ENCODE peak calls at places on chromosomes 13 and 19, in nine cellular contexts. One of them, this sample, is unnamed.

GRCh38 chr19:38401148-38401547 is 1.7 kb upstream of the FAM98C start:
- DNase-seq in left lung: no peak
- DNase-seq in hepatocyte: no peak
- DNase-seq in cardiac fibroblast: peak; percentile 51
- DNase-seq in stimulated activated CD4-positive, alpha-beta T cell treated with anti-CD3 and anti-CD28 coated beads, Interleukin-1b, Interleukin-23, amount 100 ng/mL, for 1 hour: no peak
- DNase-seq in EL: peak; percentile 31
- DNase-seq in Calu3: no peak
- DNase-seq in PC-9: no peak
- DNase-seq in iris pigment epithelial cell: peak; percentile 37
- DNase-seq in this sample: peak; percentile 88

GRCh38 chr19:13463296-13463695 is 43.0 kb downstream of the CACNA1A start:
- DNase-seq in Calu3: peak; percentile 9
- DNase-seq in PC-9: peak; percentile 2
- DNase-seq in stimulated activated CD4-positive, alpha-beta T cell treated with anti-CD3 and anti-CD28 coated beads, Interleukin-1b, Interleukin-23, amount 100 ng/mL, for 1 hour: no peak
- DNase-seq in EL: peak; percentile 11
- DNase-seq in hepatocyte: peak; percentile 22
- DNase-seq in iris pigment epithelial cell: peak; percentile 4
- DNase-seq in cardiac fibroblast: peak; percentile 8
- DNase-seq in left lung: no peak
- DNase-seq in this sample: no peak

GRCh38 chr19:32498641-32499200 is 82.3 kb upstream of the PDCD5 start:
- DNase-seq in hepatocyte: no peak
- DNase-seq in iris pigment epithelial cell: no peak
- DNase-seq in cardiac fibroblast: no peak
- DNase-seq in Calu3: no peak
- DNase-seq in left lung: no peak
- DNase-seq in stimulated activated CD4-positive, alpha-beta T cell treated with anti-CD3 and anti-CD28 coated beads, Interleukin-1b, Interleukin-23, amount 100 ng/mL, for 1 hour: no peak
- DNase-seq in EL: peak; percentile 1
- DNase-seq in PC-9: no peak
- DNase-seq in this sample: peak; percentile 6

GRCh38 chr19:46265217-46265828 is 31.5 kb upstream of the HIF3A start:
- DNase-seq in iris pigment epithelial cell: peak; percentile 73
- DNase-seq in EL: peak; percentile 81
- DNase-seq in hepatocyte: peak; percentile 91
- DNase-seq in left lung: no peak
- DNase-seq in PC-9: peak; percentile 77
- DNase-seq in cardiac fibroblast: peak; percentile 90
- DNase-seq in Calu3: peak; percentile 88
- DNase-seq in stimulated activated CD4-positive, alpha-beta T cell treated with anti-CD3 and anti-CD28 coated beads, Interleukin-1b, Interleukin-23, amount 100 ng/mL, for 1 hour: peak; percentile 51
- DNase-seq in this sample: peak; percentile 97

GRCh38 chr13:71864094-71864980 is 2.7 kb downstream of the DACH1 start:
- DNase-seq in EL: no peak
- DNase-seq in PC-9: no peak
- DNase-seq in hepatocyte: peak; percentile 61
- DNase-seq in cardiac fibroblast: peak; percentile 3
- DNase-seq in left lung: peak; percentile 88
- DNase-seq in iris pigment epithelial cell: peak; percentile 15
- DNase-seq in Calu3: peak; percentile 0
- DNase-seq in stimulated activated CD4-positive, alpha-beta T cell treated with anti-CD3 and anti-CD28 coated beads, Interleukin-1b, Interleukin-23, amount 100 ng/mL, for 1 hour: no peak
- DNase-seq in this sample: no peak

GRCh38 chr19:10316229-10317044 is 622 bp upstream of the FDX2 start:
- DNase-seq in Calu3: no peak
- DNase-seq in left lung: no peak
- DNase-seq in stimulated activated CD4-positive, alpha-beta T cell treated with anti-CD3 and anti-CD28 coated beads, Interleukin-1b, Interleukin-23, amount 100 ng/mL, for 1 hour: no peak
- DNase-seq in cardiac fibroblast: no peak
- DNase-seq in PC-9: no peak
- DNase-seq in iris pigment epithelial cell: no peak
- DNase-seq in EL: no peak
- DNase-seq in hepatocyte: no peak
- DNase-seq in this sample: no peak

GRCh38 chr13:30907167-30907761 is 1.2 kb downstream of the MEDAG start:
- DNase-seq in hepatocyte: peak; percentile 54
- DNase-seq in left lung: no peak
- DNase-seq in cardiac fibroblast: peak; percentile 58
- DNase-seq in Calu3: no peak
- DNase-seq in iris pigment epithelial cell: peak; percentile 65
- DNase-seq in stimulated activated CD4-positive, alpha-beta T cell treated with anti-CD3 and anti-CD28 coated beads, Interleukin-1b, Interleukin-23, amount 100 ng/mL, for 1 hour: no peak
- DNase-seq in PC-9: no peak
- DNase-seq in EL: peak; percentile 70
- DNase-seq in this sample: no peak

GRCh38 chr13:35573639-35574038 is 97.2 kb upstream of the MAB21L1 start:
- DNase-seq in Calu3: no peak
- DNase-seq in hepatocyte: no peak
- DNase-seq in left lung: no peak
- DNase-seq in stimulated activated CD4-positive, alpha-beta T cell treated with anti-CD3 and anti-CD28 coated beads, Interleukin-1b, Interleukin-23, amount 100 ng/mL, for 1 hour: no peak
- DNase-seq in EL: no peak
- DNase-seq in PC-9: no peak
- DNase-seq in cardiac fibroblast: no peak
- DNase-seq in iris pigment epithelial cell: no peak
- DNase-seq in this sample: no peak

GRCh38 chr13:50521750-50522149 is 321.7 kb downstream of the DLEU7 start:
- DNase-seq in PC-9: no peak
- DNase-seq in stimulated activated CD4-positive, alpha-beta T cell treated with anti-CD3 and anti-CD28 coated beads, Interleukin-1b, Interleukin-23, amount 100 ng/mL, for 1 hour: no peak
- DNase-seq in Calu3: no peak
- DNase-seq in left lung: no peak
- DNase-seq in hepatocyte: peak; percentile 54
- DNase-seq in EL: no peak
- DNase-seq in iris pigment epithelial cell: peak; percentile 78
- DNase-seq in cardiac fibroblast: peak; percentile 81
- DNase-seq in this sample: no peak

GRCh38 chr13:47621931-47622330 is 379.1 kb downstream of the SUCLA2 start:
- DNase-seq in EL: no peak
- DNase-seq in Calu3: peak; percentile 14
- DNase-seq in left lung: no peak
- DNase-seq in PC-9: no peak
- DNase-seq in stimulated activated CD4-positive, alpha-beta T cell treated with anti-CD3 and anti-CD28 coated beads, Interleukin-1b, Interleukin-23, amount 100 ng/mL, for 1 hour: no peak
- DNase-seq in cardiac fibroblast: peak; percentile 49
- DNase-seq in iris pigment epithelial cell: peak; percentile 14
- DNase-seq in hepatocyte: no peak
- DNase-seq in this sample: no peak

GRCh38 chr13:65470781-65471180 is 1759.4 kb downstream of the PCDH9 start:
- DNase-seq in Calu3: no peak
- DNase-seq in PC-9: no peak
- DNase-seq in iris pigment epithelial cell: peak; percentile 67
- DNase-seq in cardiac fibroblast: peak; percentile 43
- DNase-seq in left lung: no peak
- DNase-seq in EL: peak; percentile 54
- DNase-seq in hepatocyte: no peak
- DNase-seq in stimulated activated CD4-positive, alpha-beta T cell treated with anti-CD3 and anti-CD28 coated beads, Interleukin-1b, Interleukin-23, amount 100 ng/mL, for 1 hour: no peak
- DNase-seq in this sample: no peak

GRCh38 chr19:46133101-46133627 is 8.7 kb upstream of the IGFL3 start:
- DNase-seq in hepatocyte: peak; percentile 65
- DNase-seq in PC-9: peak; percentile 70
- DNase-seq in left lung: no peak
- DNase-seq in iris pigment epithelial cell: peak; percentile 96
- DNase-seq in EL: peak; percentile 88
- DNase-seq in Calu3: peak; percentile 45
- DNase-seq in stimulated activated CD4-positive, alpha-beta T cell treated with anti-CD3 and anti-CD28 coated beads, Interleukin-1b, Interleukin-23, amount 100 ng/mL, for 1 hour: no peak
- DNase-seq in cardiac fibroblast: peak; percentile 89
- DNase-seq in this sample: peak; percentile 89

GRCh38 chr19:33795370-33796163 is 1.1 kb upstream of the KCTD15 start:
- DNase-seq in EL: peak; percentile 84
- DNase-seq in Calu3: peak; percentile 95
- DNase-seq in PC-9: peak; percentile 83
- DNase-seq in left lung: peak; percentile 94
- DNase-seq in cardiac fibroblast: peak; percentile 95
- DNase-seq in iris pigment epithelial cell: peak; percentile 85
- DNase-seq in stimulated activated CD4-positive, alpha-beta T cell treated with anti-CD3 and anti-CD28 coated beads, Interleukin-1b, Interleukin-23, amount 100 ng/mL, for 1 hour: no peak
- DNase-seq in hepatocyte: peak; percentile 94
- DNase-seq in this sample: peak; percentile 75

GRCh38 chr19:38949580-38950367 is 19.0 kb downstream of the MRPS12 start:
- DNase-seq in hepatocyte: peak; percentile 92
- DNase-seq in left lung: peak; percentile 92
- DNase-seq in cardiac fibroblast: peak; percentile 82
- DNase-seq in iris pigment epithelial cell: peak; percentile 91
- DNase-seq in Calu3: peak; percentile 93
- DNase-seq in PC-9: peak; percentile 91
- DNase-seq in EL: peak; percentile 16
- DNase-seq in stimulated activated CD4-positive, alpha-beta T cell treated with anti-CD3 and anti-CD28 coated beads, Interleukin-1b, Interleukin-23, amount 100 ng/mL, for 1 hour: peak; percentile 50
- DNase-seq in this sample: peak; percentile 82

This sample was measured in trophoblast cell.